ENCODE peak calls at places on chromosomes 7 and 10, in nine cellular contexts. One of them, this sample, is unnamed.

GRCh38 chr7:30459591-30460245 is 18.9 kb downstream of the NOD1 start:
- DNase-seq in OCI-LY7: no peak
- DNase-seq in T-helper 17 cell: no peak
- DNase-seq in hypothalamus: no peak
- DNase-seq in A549: peak
- DNase-seq in GM12865: no peak
- DNase-seq in esophagus squamous epithelium: no peak
- DNase-seq in T-helper 1 cell: no peak
- DNase-seq in H7: no peak
- DNase-seq in this sample: no peak

GRCh38 chr10:4532467-4532866 is 293.5 kb upstream of the AKR1E2 start:
- DNase-seq in GM12865: no peak
- DNase-seq in T-helper 17 cell: no peak
- DNase-seq in T-helper 1 cell: no peak
- DNase-seq in hypothalamus: no peak
- DNase-seq in OCI-LY7: no peak
- DNase-seq in esophagus squamous epithelium: no peak
- DNase-seq in A549: no peak
- DNase-seq in H7: no peak
- DNase-seq in this sample: no peak

GRCh38 chr7:24408798-24409428 is 124.9 kb downstream of the NPY start:
- DNase-seq in GM12865: no peak
- DNase-seq in H7: no peak
- DNase-seq in OCI-LY7: no peak
- DNase-seq in hypothalamus: no peak
- DNase-seq in T-helper 17 cell: no peak
- DNase-seq in esophagus squamous epithelium: no peak
- DNase-seq in T-helper 1 cell: no peak
- DNase-seq in A549: no peak
- DNase-seq in this sample: no peak

GRCh38 chr10:93138113-93138870 is 64.6 kb downstream of the CYP26A1 start:
- DNase-seq in A549: no peak
- DNase-seq in T-helper 1 cell: no peak
- DNase-seq in T-helper 17 cell: no peak
- DNase-seq in H7: no peak
- DNase-seq in GM12865: no peak
- DNase-seq in hypothalamus: no peak
- DNase-seq in OCI-LY7: no peak
- DNase-seq in esophagus squamous epithelium: no peak
- DNase-seq in this sample: no peak

GRCh38 chr10:132663666-132664365 is 122.1 kb downstream of the NKX6-2 start:
- DNase-seq in OCI-LY7: no peak
- DNase-seq in GM12865: no peak
- DNase-seq in H7: peak
- DNase-seq in A549: no peak
- DNase-seq in T-helper 1 cell: no peak
- DNase-seq in esophagus squamous epithelium: no peak
- DNase-seq in T-helper 17 cell: no peak
- DNase-seq in hypothalamus: no peak
- DNase-seq in this sample: no peak

GRCh38 chr7:102125127-102125561 is 161.5 kb upstream of the SH2B2 start:
- DNase-seq in OCI-LY7: no peak
- DNase-seq in H7: peak
- DNase-seq in T-helper 1 cell: no peak
- DNase-seq in T-helper 17 cell: no peak
- DNase-seq in esophagus squamous epithelium: no peak
- DNase-seq in hypothalamus: no peak
- DNase-seq in GM12865: peak
- DNase-seq in A549: peak
- DNase-seq in this sample: no peak

GRCh38 chr7:29042893-29043292 is 84.8 kb upstream of the TRIL start:
- DNase-seq in T-helper 1 cell: no peak
- DNase-seq in GM12865: no peak
- DNase-seq in hypothalamus: no peak
- DNase-seq in H7: no peak
- DNase-seq in OCI-LY7: no peak
- DNase-seq in T-helper 17 cell: no peak
- DNase-seq in A549: no peak
- DNase-seq in esophagus squamous epithelium: no peak
- DNase-seq in this sample: no peak

GRCh38 chr7:110677405-110677804 is 413.5 kb upstream of the LRRN3 start:
- DNase-seq in T-helper 17 cell: no peak
- DNase-seq in T-helper 1 cell: no peak
- DNase-seq in GM12865: no peak
- DNase-seq in esophagus squamous epithelium: no peak
- DNase-seq in A549: peak
- DNase-seq in hypothalamus: no peak
- DNase-seq in H7: no peak
- DNase-seq in OCI-LY7: no peak
- DNase-seq in this sample: no peak

GRCh38 chr10:65194131-65194530 is 1672.9 kb downstream of the REEP3 start:
- DNase-seq in A549: peak
- DNase-seq in hypothalamus: no peak
- DNase-seq in T-helper 1 cell: no peak
- DNase-seq in GM12865: no peak
- DNase-seq in H7: no peak
- DNase-seq in OCI-LY7: no peak
- DNase-seq in T-helper 17 cell: no peak
- DNase-seq in esophagus squamous epithelium: no peak
- DNase-seq in this sample: no peak

GRCh38 chr10:80168679-80169380 is 36.3 kb downstream of the PLAC9 start:
- DNase-seq in T-helper 1 cell: no peak
- DNase-seq in A549: no peak
- DNase-seq in GM12865: peak
- DNase-seq in esophagus squamous epithelium: no peak
- DNase-seq in OCI-LY7: peak
- DNase-seq in hypothalamus: no peak
- DNase-seq in T-helper 17 cell: peak
- DNase-seq in H7: peak
- DNase-seq in this sample: no peak

GRCh38 chr7:158447206-158448171 is 140.1 kb downstream of the PTPRN2 start:
- DNase-seq in A549: no peak
- DNase-seq in T-helper 1 cell: no peak
- DNase-seq in hypothalamus: no peak
- DNase-seq in T-helper 17 cell: no peak
- DNase-seq in OCI-LY7: no peak
- DNase-seq in H7: peak
- DNase-seq in esophagus squamous epithelium: no peak
- DNase-seq in GM12865: no peak
- DNase-seq in this sample: no peak

GRCh38 chr10:44571701-44572100 is 186.8 kb upstream of the CXCL12 start:
- DNase-seq in hypothalamus: no peak
- DNase-seq in GM12865: no peak
- DNase-seq in A549: no peak
- DNase-seq in OCI-LY7: no peak
- DNase-seq in T-helper 1 cell: no peak
- DNase-seq in esophagus squamous epithelium: no peak
- DNase-seq in H7: no peak
- DNase-seq in T-helper 17 cell: no peak
- DNase-seq in this sample: no peak

GRCh38 chr10:45180946-45181439 is 134.4 kb downstream of the OR13A1 start:
- DNase-seq in GM12865: no peak
- DNase-seq in esophagus squamous epithelium: no peak
- DNase-seq in T-helper 1 cell: no peak
- DNase-seq in T-helper 17 cell: no peak
- DNase-seq in OCI-LY7: no peak
- DNase-seq in A549: no peak
- DNase-seq in H7: no peak
- DNase-seq in hypothalamus: no peak
- DNase-seq in this sample: no peak

GRCh38 chr7:4706384-4707032 is 24.4 kb downstream of the FOXK1 start:
- DNase-seq in T-helper 1 cell: no peak
- DNase-seq in H7: peak
- DNase-seq in OCI-LY7: no peak
- DNase-seq in hypothalamus: no peak
- DNase-seq in GM12865: no peak
- DNase-seq in esophagus squamous epithelium: no peak
- DNase-seq in A549: no peak
- DNase-seq in T-helper 17 cell: no peak
- DNase-seq in this sample: no peak